ENCODE peak calls at places on chromosomes 2 and 18, in eight cellular contexts. F is colonic mucosa, W is mammary epithelial cell, P is brain microvascular endothelial cell, H is neural progenitor cell, A is uterus, B is heart right ventricle, V is skeletal muscle cell. S is an unnamed sample.

GRCh38 chr2:126858436-126858835 is 40.3 kb upstream of the TEX51 start:
- DNase-seq in F (no peak), W (no peak), P (no peak), H (no peak), A (no peak), B (no peak), V (no peak), S (no peak)

GRCh38 chr2:233098615-233099014 is 38.5 kb downstream of the INPP5D start:
- DNase-seq in F (no peak), W (no peak), P (no peak), H (peak), A (no peak), B (no peak), V (no peak), S (no peak)

GRCh38 chr2:18422416-18423165 is 137.9 kb downstream of the RDH14 start:
- DNase-seq in F (no peak), W (no peak), P (no peak), H (no peak), A (no peak), B (no peak), V (no peak), S (no peak)

GRCh38 chr2:157840568-157841156 is 35.5 kb downstream of the ACVR1 start:
- DNase-seq in F (no peak), W (no peak), P (no peak), H (no peak), A (no peak), B (peak), V (no peak), S (no peak)

GRCh38 chr2:169928463-169928864 is 101.2 kb downstream of the UBR3 start:
- DNase-seq in F (no peak), W (peak), P (peak), H (peak), A (no peak), B (peak), V (no peak), S (peak)

GRCh38 chr2:205435970-205436369 is 246.3 kb upstream of the NRP2 start:
- DNase-seq in F (no peak), W (peak), P (peak), H (no peak), A (no peak), B (no peak), V (no peak), S (no peak)

GRCh38 chr2:126822115-126822514 is 76.6 kb upstream of the TEX51 start:
- DNase-seq in F (no peak), W (no peak), P (no peak), H (no peak), A (no peak), B (no peak), V (no peak), S (no peak)

GRCh38 chr2:199468561-199469513 is 11.1 kb upstream of the SATB2 start:
- DNase-seq in F (peak), W (no peak), P (no peak), H (peak), A (no peak), B (no peak), V (no peak), S (no peak)

GRCh38 chr2:67272195-67272594 is 124.9 kb upstream of the ETAA1 start:
- DNase-seq in F (no peak), W (no peak), P (no peak), H (no peak), A (no peak), B (no peak), V (no peak), S (no peak)

GRCh38 chr2:69003731-69004130 is 9.2 kb upstream of the ANTXR1 start:
- DNase-seq in F (no peak), W (no peak), P (no peak), H (no peak), A (no peak), B (no peak), V (no peak), S (no peak)

GRCh38 chr2:165698621-165698946 is 95.5 kb downstream of the GALNT3 start:
- DNase-seq in F (peak), W (peak), P (peak), H (peak), A (peak), B (peak), V (no peak), S (peak)

GRCh38 chr2:47069628-47070154 is 85.4 kb downstream of the STPG4 start:
- DNase-seq in F (peak), W (peak), P (no peak), H (peak), A (no peak), B (peak), V (no peak), S (peak)

GRCh38 chr18:69725009-69725408 is 222.7 kb downstream of the CD226 start:
- DNase-seq in F (no peak), W (no peak), P (no peak), H (no peak), A (no peak), B (no peak), V (no peak), S (no peak)

GRCh38 chr2:85750509-85751299 is 3.1 kb upstream of the ATOH8 start:
- DNase-seq in F (peak), W (peak), P (peak), H (peak), A (peak), B (peak), V (no peak), S (no peak)

GRCh38 chr2:234368861-234369261 is 128.0 kb downstream of the ARL4C start:
- DNase-seq in F (no peak), W (peak), P (no peak), H (peak), A (no peak), B (no peak), V (peak), S (no peak)

GRCh38 chr2:121897335-121897970 is 142.0 kb downstream of the TSN start:
- DNase-seq in F (no peak), W (peak), P (peak), H (peak), A (no peak), B (no peak), V (no peak), S (no peak)

GRCh38 chr18:41681138-41681881 is 273.7 kb upstream of the PIK3C3 start:
- DNase-seq in F (no peak), W (peak), P (no peak), H (no peak), A (no peak), B (no peak), V (no peak), S (no peak)

GRCh38 chr2:12099374-12099773 is 352.9 kb downstream of the LPIN1 start:
- DNase-seq in F (no peak), W (no peak), P (no peak), H (no peak), A (no peak), B (no peak), V (no peak), S (no peak)

GRCh38 chr2:98468621-98469236 is 24.1 kb downstream of the INPP4A start:
- DNase-seq in F (no peak), W (no peak), P (no peak), H (no peak), A (no peak), B (no peak), V (no peak), S (no peak)

GRCh38 chr2:158740127-158740526 is 55.0 kb upstream of the DAPL1 start:
- DNase-seq in F (no peak), W (no peak), P (peak), H (no peak), A (no peak), B (no peak), V (no peak), S (no peak)

GRCh38 chr2:215684448-215685217 is 248.8 kb upstream of the FN1 start:
- DNase-seq in F (no peak), W (peak), P (peak), H (no peak), A (no peak), B (no peak), V (peak), S (peak)

GRCh38 chr18:32271649-32272324 is 81.9 kb downstream of the MEP1B start:
- DNase-seq in F (no peak), W (peak), P (no peak), H (peak), A (no peak), B (peak), V (peak), S (peak)

GRCh38 chr2:176079851-176080539 is 3.8 kb downstream of the EVX2 start:
- DNase-seq in F (no peak), W (no peak), P (no peak), H (peak), A (no peak), B (no peak), V (no peak), S (no peak)

GRCh38 chr18:10558243-10558966 is 32.6 kb downstream of the NAPG start:
- DNase-seq in F (no peak), W (peak), P (no peak), H (no peak), A (no peak), B (no peak), V (no peak), S (no peak)

GRCh38 chr2:239459056-239459455 is 58.2 kb upstream of the HDAC4 start:
- DNase-seq in F (peak), W (no peak), P (no peak), H (no peak), A (no peak), B (no peak), V (no peak), S (no peak)

GRCh38 chr18:73861771-73862170 is 285.9 kb downstream of the FBXO15 start:
- DNase-seq in F (no peak), W (no peak), P (no peak), H (no peak), A (no peak), B (no peak), V (no peak), S (no peak)

GRCh38 chr18:35389095-35389618 is 12.0 kb upstream of the ZNF396 start:
- DNase-seq in F (no peak), W (no peak), P (peak), H (no peak), A (no peak), B (peak), V (no peak), S (peak)

GRCh38 chr2:113390133-113390849 is 47.2 kb upstream of the ZNG1B start:
- DNase-seq in F (peak), W (peak), P (peak), H (peak), A (peak), B (peak), V (peak), S (peak)

GRCh38 chr2:157444643-157445040 is 753 bp upstream of the CYTIP start:
- DNase-seq in F (no peak), W (no peak), P (no peak), H (no peak), A (no peak), B (no peak), V (no peak), S (no peak)

GRCh38 chr18:3498705-3499451 is 48.9 kb downstream of the TGIF1 start:
- DNase-seq in F (peak), W (no peak), P (peak), H (peak), A (peak), B (no peak), V (peak), S (no peak)

GRCh38 chr2:201220102-201220570 is 37.2 kb downstream of the CASP10 start:
- DNase-seq in F (peak), W (no peak), P (no peak), H (peak), A (peak), B (peak), V (no peak), S (no peak)

GRCh38 chr2:2868065-2868464 is 509.6 kb downstream of the EIPR1 start:
- DNase-seq in F (no peak), W (no peak), P (no peak), H (peak), A (no peak), B (no peak), V (no peak), S (no peak)

GRCh38 chr18:29434650-29435049 is 1257.7 kb upstream of the CDH2 start:
- DNase-seq in F (no peak), W (no peak), P (no peak), H (no peak), A (no peak), B (no peak), V (no peak), S (no peak)

GRCh38 chr18:45324489-45325111 is 290.7 kb upstream of the SLC14A2 start:
- DNase-seq in F (peak), W (no peak), P (peak), H (peak), A (peak), B (no peak), V (peak), S (peak)

GRCh38 chr2:172821370-172822338 is 86.0 kb downstream of the RAPGEF4 start:
- DNase-seq in F (no peak), W (no peak), P (no peak), H (no peak), A (peak), B (peak), V (no peak), S (no peak)
- H3K4me3 ChIP-seq in F (no peak), W (no peak), P (no peak), H (no peak), A (no peak), B (peak), V (no peak), S (no peak)

GRCh38 chr2:58240595-58240937 is 559 bp downstream of the FANCL start:
- DNase-seq in F (no peak), W (peak), P (no peak), H (no peak), A (no peak), B (no peak), V (no peak), S (no peak)

GRCh38 chr2:58235988-58236387 is 5.1 kb downstream of the FANCL start:
- DNase-seq in F (no peak), W (no peak), P (no peak), H (no peak), A (no peak), B (no peak), V (no peak), S (no peak)

GRCh38 chr2:58240938-58241755 is at the start of gene FANCL:
- DNase-seq in F (peak), W (peak), P (peak), H (peak), A (peak), B (peak), V (peak), S (peak)

GRCh38 chr2:58237741-58238140 is 3.4 kb downstream of the FANCL start:
- DNase-seq in F (no peak), W (no peak), P (no peak), H (peak), A (no peak), B (no peak), V (no peak), S (no peak)

GRCh38 chr2:58239243-58239642 is 1.9 kb downstream of the FANCL start:
- DNase-seq in F (no peak), W (no peak), P (no peak), H (no peak), A (no peak), B (no peak), V (no peak), S (no peak)
- H3K4me3 ChIP-seq in F (no peak), W (no peak), P (no peak), H (peak), A (no peak), B (no peak), V (no peak), S (no peak)

GRCh38 chr18:63182247-63182771 is 137.3 kb downstream of the BCL2 start:
- DNase-seq in F (peak), W (no peak), P (no peak), H (no peak), A (no peak), B (peak), V (no peak), S (no peak)

GRCh38 chr18:63181706-63182105 is 137.9 kb downstream of the BCL2 start:
- DNase-seq in F (no peak), W (no peak), P (no peak), H (no peak), A (no peak), B (no peak), V (no peak), S (no peak)

GRCh38 chr18:63180333-63180732 is 139.2 kb downstream of the BCL2 start:
- DNase-seq in F (no peak), W (no peak), P (no peak), H (peak), A (no peak), B (no peak), V (no peak), S (no peak)

GRCh38 chr18:63179422-63179821 is 140.1 kb downstream of the BCL2 start:
- DNase-seq in F (no peak), W (no peak), P (no peak), H (no peak), A (no peak), B (no peak), V (no peak), S (no peak)

DNA sequence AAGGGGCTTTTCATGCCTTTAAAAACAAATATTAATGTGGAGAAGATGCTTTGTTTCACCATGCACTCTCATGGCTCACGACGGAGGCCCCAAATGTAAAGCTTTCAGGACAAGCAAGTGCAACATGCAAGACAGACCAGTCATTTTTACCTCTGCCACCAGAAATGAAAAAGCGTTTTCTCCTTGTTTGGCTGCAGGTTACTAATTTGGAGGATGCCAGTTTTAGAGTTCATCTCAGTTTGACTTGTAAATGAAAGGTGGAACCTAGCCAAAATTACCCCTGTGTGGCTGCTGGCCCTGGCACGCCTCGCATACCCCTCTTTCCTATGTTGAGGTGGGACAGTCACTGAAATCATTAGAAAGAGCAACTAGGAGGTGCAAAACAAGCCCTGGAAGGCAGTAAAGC is 138.6 kb downstream of the BCL2 start:
- DNase-seq in F (no peak), W (no peak), P (no peak), H (no peak), A (no peak), B (no peak), V (no peak), S (no peak)
- H3K4me3 ChIP-seq in F (no peak), W (no peak), P (no peak), H (no peak), A (no peak), B (no peak), V (no peak), S (no peak)

GRCh38 chr2:23452853-23453420 is 68.0 kb downstream of the KLHL29 start:
- DNase-seq in F (no peak), W (peak), P (peak), H (no peak), A (no peak), B (no peak), V (peak), S (no peak)
- H3K4me3 ChIP-seq in F (no peak), W (no peak), P (no peak), H (no peak), A (no peak), B (no peak), V (no peak), S (no peak)

GRCh38 chr2:74514368-74515270 is at the start of gene TLX2:
- DNase-seq in F (no peak), W (no peak), P (no peak), H (peak), A (no peak), B (no peak), V (no peak), S (no peak)

GRCh38 chr2:74516070-74516633 is 1.9 kb downstream of the TLX2 start:
- DNase-seq in F (peak), W (no peak), P (peak), H (peak), A (no peak), B (peak), V (no peak), S (no peak)

GRCh38 chr2:74515271-74516069 is 1.2 kb downstream of the TLX2 start:
- DNase-seq in F (no peak), W (no peak), P (no peak), H (peak), A (no peak), B (no peak), V (no peak), S (no peak)

GRCh38 chr2:74513605-74514367 is 464 bp upstream of the TLX2 start:
- DNase-seq in F (no peak), W (no peak), P (no peak), H (peak), A (no peak), B (no peak), V (no peak), S (no peak)

DNA sequence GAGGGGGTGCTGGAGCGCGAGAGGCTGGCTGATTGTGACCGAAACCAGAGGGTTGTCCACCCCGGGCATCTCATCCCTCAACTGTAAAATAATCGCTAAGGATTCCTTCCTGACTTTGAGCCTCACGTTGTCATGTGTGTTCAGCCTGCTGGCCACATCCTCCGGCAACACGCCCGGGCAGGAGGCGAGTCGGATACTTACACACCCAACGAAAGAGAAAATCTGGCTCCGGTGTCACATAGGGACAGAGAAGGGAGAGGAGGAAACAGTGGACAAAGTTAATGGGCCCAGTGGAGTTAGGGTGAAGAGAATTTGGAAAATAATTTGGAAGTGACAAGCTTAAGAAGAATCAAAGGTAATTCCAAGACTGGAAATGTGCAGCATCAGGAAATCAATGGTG is 2.4 kb downstream of the TLX2 start:
- DNase-seq in F (no peak), W (no peak), P (no peak), H (no peak), A (no peak), B (no peak), V (no peak), S (no peak)
- H3K4me3 ChIP-seq in F (no peak), W (no peak), P (no peak), H (no peak), A (no peak), B (peak), V (no peak), S (no peak)

GRCh38 chr2:134792147-134792546 is 46.3 kb upstream of the ACMSD start:
- DNase-seq in F (no peak), W (no peak), P (no peak), H (no peak), A (no peak), B (no peak), V (no peak), S (no peak)

GRCh38 chr2:134791606-134792005 is 46.8 kb upstream of the ACMSD start:
- DNase-seq in F (no peak), W (no peak), P (no peak), H (no peak), A (no peak), B (no peak), V (no peak), S (no peak)

GRCh38 chr2:134790487-134790886 is 47.9 kb upstream of the ACMSD start:
- DNase-seq in F (no peak), W (no peak), P (no peak), H (no peak), A (no peak), B (no peak), V (no peak), S (no peak)

GRCh38 chr2:134785659-134786058 is 52.8 kb upstream of the ACMSD start:
- DNase-seq in F (no peak), W (no peak), P (no peak), H (no peak), A (no peak), B (no peak), V (no peak), S (no peak)

GRCh38 chr2:134788417-134788816 is 50.0 kb upstream of the ACMSD start:
- DNase-seq in F (no peak), W (no peak), P (no peak), H (no peak), A (no peak), B (no peak), V (no peak), S (no peak)
- H3K4me3 ChIP-seq in F (no peak), W (no peak), P (no peak), H (no peak), A (no peak), B (no peak), V (no peak), S (no peak)

GRCh38 chr2:42098571-42099430 is 51.0 kb downstream of the PKDCC start:
- DNase-seq in F (no peak), W (no peak), P (no peak), H (no peak), A (no peak), B (peak), V (no peak), S (no peak)
- H3K4me3 ChIP-seq in F (no peak), W (no peak), P (no peak), H (no peak), A (no peak), B (no peak), V (no peak), S (no peak)